ENCODE peak calls at places on chromosome 19, in six cellular contexts. M, W, I, X, D and O are unnamed samples.

GRCh38 chr19:2575734-2576481 is 100.0 kb downstream of the GADD45B start:
- DNase-seq in M (no peak), W (peak), I (no peak), X (no peak), D (no peak), O (no peak)

GRCh38 chr19:1401138-1401888 is at the start of gene GAMT:
- DNase-seq in M (no peak), W (peak), I (peak), X (no peak), D (no peak), O (no peak)

GRCh38 chr19:17107546-17108452 is 32.2 kb downstream of the MYO9B start:
- DNase-seq in M (no peak), W (peak), I (no peak), X (no peak), D (peak), O (peak)

GRCh38 chr19:11461453-11461852 is 19.4 kb downstream of the ELAVL3 start:
- DNase-seq in M (no peak), W (no peak), I (no peak), X (no peak), D (no peak), O (no peak)

GRCh38 chr19:40466219-40467006 is at the start of gene SPTBN4:
- DNase-seq in M (peak), W (no peak), I (no peak), X (peak), D (no peak), O (no peak)

GRCh38 chr19:3586124-3586626 is 897 bp downstream of the GIPC3 start:
- DNase-seq in M (peak), W (peak), I (peak), X (no peak), D (no peak), O (no peak)

GRCh38 chr19:55406869-55407624 is 541 bp downstream of the UBE2S start:
- DNase-seq in M (no peak), W (peak), I (peak), X (no peak), D (no peak), O (no peak)

GRCh38 chr19:29665826-29666633 is 769 bp downstream of the PLEKHF1 start:
- DNase-seq in M (peak), W (peak), I (no peak), X (no peak), D (no peak), O (no peak)

GRCh38 chr19:35509018-35509652 is 4.3 kb downstream of the DMKN start:
- DNase-seq in M (peak), W (no peak), I (no peak), X (peak), D (peak), O (no peak)

GRCh38 chr19:58170860-58171259 is 12.0 kb upstream of the ZNF274 start:
- DNase-seq in M (no peak), W (no peak), I (no peak), X (no peak), D (no peak), O (no peak)

DNA sequence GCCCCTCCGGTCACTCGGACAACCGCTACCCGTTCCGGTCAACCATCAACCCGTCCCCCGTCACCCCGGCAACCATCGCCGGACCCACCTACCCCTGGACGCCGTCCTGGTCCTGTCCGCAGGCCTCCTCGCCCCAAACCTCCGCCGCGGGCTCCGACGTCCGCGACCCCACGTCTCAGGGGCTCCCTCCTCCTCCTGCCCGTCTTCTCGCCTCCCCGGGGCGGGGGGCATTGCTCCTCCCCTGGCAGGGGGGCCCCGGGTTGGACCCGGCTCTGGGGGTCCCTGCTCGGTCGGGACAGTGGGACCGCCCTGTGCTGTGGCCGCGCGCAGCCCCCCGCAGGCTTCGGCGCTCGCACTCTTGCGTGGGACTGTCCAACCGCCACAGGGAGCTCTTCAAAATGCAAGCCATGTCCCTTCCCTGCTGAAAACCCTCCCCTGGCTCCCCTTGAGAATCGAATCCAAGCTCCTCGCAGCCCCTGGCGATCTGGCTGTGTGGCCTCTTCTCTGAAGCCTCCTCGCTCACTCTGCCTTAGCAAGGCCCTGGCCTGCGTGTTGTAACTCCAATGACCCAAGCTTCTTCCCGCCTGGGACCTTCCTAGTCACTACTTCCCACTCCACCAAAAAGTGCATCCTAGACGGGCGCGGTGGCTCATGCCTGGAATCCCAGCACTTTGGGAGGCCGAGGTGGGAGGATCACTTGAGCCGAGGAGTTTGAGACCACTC is 8.4 kb downstream of the EPHX3 start:
- DNase-seq in M (no peak), W (no peak), I (no peak), X (no peak), D (no peak), O (no peak)
- TF ChIP-seq SIN3A in M (no peak), W (no peak), I (no peak), X (no peak), D (no peak), O (peak)

GRCh38 chr19:38247734-38248268 is 8.4 kb downstream of the PPP1R14A start:
- DNase-seq in M (no peak), W (no peak), I (no peak), X (no peak), D (no peak), O (no peak)
- H3K27ac ChIP-seq in M (no peak), W (no peak), I (no peak), X (no peak), D (no peak), O (peak)

DNA sequence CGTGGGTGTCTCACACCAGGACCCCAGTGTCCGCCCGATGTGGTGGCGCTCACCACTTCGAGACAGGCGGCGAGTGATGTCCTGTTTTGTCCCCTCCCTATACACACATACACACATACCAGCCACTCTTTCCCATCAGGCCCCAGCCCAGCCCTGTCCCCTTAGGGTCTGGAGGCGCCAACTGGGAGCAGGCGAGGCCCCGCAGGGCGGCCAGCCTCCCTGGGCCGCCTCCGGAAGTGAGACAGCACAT is 38.1 kb upstream of the NANOS3 start:
- DNase-seq in M (no peak), W (peak), I (peak), X (no peak), D (no peak), O (no peak)
- TF ChIP-seq POLR2AphosphoS5 in M (no peak), W (no peak), I (peak), X (peak), D (no peak), O (peak)

GRCh38 chr19:14472202-14472961 is 2.8 kb downstream of the PTGER1 start:
- DNase-seq in M (peak), W (peak), I (peak), X (no peak), D (peak), O (no peak)
- TF ChIP-seq SIN3A in M (no peak), W (no peak), I (no peak), X (no peak), D (no peak), O (peak)

DNA sequence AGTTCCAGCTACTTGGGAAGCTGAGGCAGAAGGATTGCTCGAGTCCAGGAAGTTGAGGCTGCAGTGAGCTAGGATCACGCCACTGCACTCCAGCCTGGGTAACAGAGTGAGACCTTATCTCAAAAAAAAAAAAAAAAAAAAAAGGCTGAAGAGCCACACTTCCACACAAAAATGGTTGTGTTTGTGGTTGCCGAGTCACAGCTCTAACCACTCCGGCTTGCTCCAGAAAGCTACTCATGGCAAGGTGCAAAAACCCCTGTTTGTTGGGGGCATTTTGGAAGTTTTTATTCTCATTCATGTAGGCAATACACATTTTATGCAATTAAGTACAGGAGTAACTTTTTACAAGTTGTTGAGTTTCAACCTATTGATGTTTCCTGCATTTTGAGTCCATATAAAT is 93.5 kb downstream of the INSR start:
- DNase-seq in M (no peak), W (no peak), I (no peak), X (no peak), D (no peak), O (no peak)
- H3K27ac ChIP-seq in M (no peak), W (no peak), I (no peak), X (peak), D (peak), O (no peak)